ENCODE peak calls at places on chromosomes 11 and 22, in ten cellular contexts. X, G, I, Q, A, F, O, Y, K and M are unnamed samples.

GRCh38 chr11:112369916-112370315 is 109.3 kb upstream of the PLET1 start:
- DNase-seq in X (no peak), G (no peak), I (no peak), Q (no peak), A (no peak), F (no peak), O (no peak), Y (no peak), K (no peak), M (no peak)

GRCh38 chr11:129023968-129024676 is 81.5 kb upstream of the TP53AIP1 start:
- DNase-seq in X (peak), G (peak), I (no peak), Q (peak), A (no peak), F (peak), O (peak), Y (peak), K (no peak), M (peak)

GRCh38 chr11:14119357-14119756 is 156.8 kb downstream of the SPON1 start:
- DNase-seq in X (no peak), G (no peak), I (no peak), Q (no peak), A (no peak), F (peak), O (no peak), Y (no peak), K (no peak), M (no peak)

GRCh38 chr11:72072348-72072747 is 8.0 kb downstream of the NUMA1 start:
- DNase-seq in X (no peak), G (no peak), I (no peak), Q (no peak), A (no peak), F (no peak), O (no peak), Y (peak), K (no peak), M (no peak)

GRCh38 chr11:26764315-26764714 is 42.5 kb upstream of the SLC5A12 start:
- DNase-seq in X (no peak), G (no peak), I (no peak), Q (no peak), A (no peak), F (no peak), O (no peak), Y (no peak), K (no peak), M (no peak)

GRCh38 chr11:56817661-56818060 is 69.2 kb upstream of the OR9G4 start:
- DNase-seq in X (no peak), G (peak), I (no peak), Q (no peak), A (no peak), F (no peak), O (no peak), Y (no peak), K (no peak), M (no peak)

GRCh38 chr11:62104816-62105610 is 18.8 kb upstream of the INCENP start:
- DNase-seq in X (no peak), G (no peak), I (peak), Q (no peak), A (peak), F (no peak), O (no peak), Y (peak), K (no peak), M (no peak)

GRCh38 chr11:67663515-67664212 is 10.8 kb downstream of the ALDH3B2 start:
- DNase-seq in X (no peak), G (peak), I (no peak), Q (no peak), A (no peak), F (no peak), O (no peak), Y (no peak), K (no peak), M (no peak)

GRCh38 chr22:33000342-33001280 is 57.6 kb downstream of the SYN3 start:
- DNase-seq in X (no peak), G (peak), I (peak), Q (no peak), A (peak), F (peak), O (peak), Y (peak), K (no peak), M (peak)

GRCh38 chr11:33928564-33928963 is 36.7 kb upstream of the LMO2 start:
- DNase-seq in X (no peak), G (no peak), I (no peak), Q (no peak), A (no peak), F (no peak), O (no peak), Y (no peak), K (no peak), M (no peak)

GRCh38 chr11:113877673-113878060 is 2.3 kb upstream of the USP28 start:
- DNase-seq in X (no peak), G (no peak), I (no peak), Q (no peak), A (no peak), F (no peak), O (no peak), Y (no peak), K (no peak), M (no peak)

GRCh38 chr11:14248577-14248976 is 110.4 kb downstream of the RRAS2 start:
- DNase-seq in X (peak), G (peak), I (no peak), Q (no peak), A (no peak), F (no peak), O (no peak), Y (no peak), K (no peak), M (no peak)

GRCh38 chr11:71285111-71285510 is 32.7 kb upstream of the SHANK2 start:
- DNase-seq in X (no peak), G (peak), I (no peak), Q (no peak), A (no peak), F (no peak), O (no peak), Y (no peak), K (peak), M (no peak)

GRCh38 chr22:41656515-41656914 is 32.2 kb downstream of the SNU13 start:
- DNase-seq in X (no peak), G (no peak), I (no peak), Q (no peak), A (no peak), F (no peak), O (no peak), Y (no peak), K (no peak), M (no peak)

GRCh38 chr11:36622431-36623136 is 24.5 kb upstream of the RAG2 start:
- DNase-seq in X (no peak), G (no peak), I (no peak), Q (no peak), A (no peak), F (no peak), O (no peak), Y (peak), K (no peak), M (no peak)

GRCh38 chr22:39282642-39283311 is 36.6 kb downstream of the RPL3 start:
- DNase-seq in X (no peak), G (no peak), I (no peak), Q (no peak), A (no peak), F (peak), O (no peak), Y (peak), K (no peak), M (no peak)

DNA sequence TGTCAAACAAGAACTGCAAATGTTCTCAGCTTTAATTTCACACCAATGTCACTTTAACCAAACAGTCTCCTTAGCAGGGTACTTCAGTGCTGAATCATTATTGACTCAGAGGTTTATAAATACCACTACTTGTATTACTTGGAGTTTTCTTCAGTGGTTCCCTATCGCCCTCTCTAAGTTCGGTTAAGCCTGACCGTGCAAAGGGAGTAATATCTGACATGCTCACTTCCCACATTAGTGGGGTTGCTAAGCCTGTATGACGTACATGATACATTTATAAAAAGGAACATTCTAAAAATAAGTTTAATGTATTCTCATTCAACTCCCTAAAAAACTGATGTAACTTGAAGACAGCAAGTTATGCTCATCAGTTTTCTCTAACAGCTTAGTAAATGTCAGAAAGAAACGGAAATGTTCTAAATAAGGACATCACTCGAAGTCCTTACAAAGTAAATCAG is 93.1 kb upstream of the ZC3H12C start:
- DNase-seq in X (no peak), G (no peak), I (no peak), Q (no peak), A (no peak), F (peak), O (no peak), Y (peak), K (no peak), M (no peak)
- TF ChIP-seq CTCF in X (no peak), G (no peak), I (no peak), Q (no peak), A (no peak), F (no peak), O (no peak), Y (no peak), K (no peak), M (no peak)

DNA sequence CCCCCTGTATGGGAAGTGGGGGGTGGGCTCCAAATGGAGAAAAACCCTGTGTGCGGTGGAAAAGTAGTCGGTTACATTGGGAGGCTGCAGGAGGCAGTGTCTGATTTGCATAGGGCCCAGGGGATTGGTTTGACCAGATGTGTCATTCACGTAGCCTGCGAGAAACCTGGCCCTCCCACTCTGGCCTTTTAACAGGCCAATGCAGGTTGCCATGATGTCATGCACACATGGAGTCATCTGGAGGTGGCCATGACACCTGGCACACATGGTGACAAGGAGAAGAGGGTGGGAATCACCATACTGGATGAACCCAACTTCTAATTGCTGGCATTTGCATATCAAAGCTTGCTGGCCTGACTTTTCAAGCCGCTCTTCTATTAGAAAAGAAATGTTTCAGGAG is 50.6 kb downstream of the FAM181B start:
- DNase-seq in X (no peak), G (no peak), I (no peak), Q (no peak), A (no peak), F (no peak), O (no peak), Y (no peak), K (no peak), M (no peak)
- H3K4me3 ChIP-seq in X (no peak), G (no peak), I (no peak), Q (no peak), A (no peak), F (no peak), O (no peak), Y (no peak), K (no peak), M (no peak)

GRCh38 chr11:118791961-118792578 is 1.1 kb upstream of the DDX6 start:
- DNase-seq in X (peak), G (peak), I (no peak), Q (peak), A (no peak), F (peak), O (peak), Y (peak), K (no peak), M (no peak)

GRCh38 chr11:118789501-118790356 is 1.2 kb downstream of the DDX6 start:
- DNase-seq in X (peak), G (no peak), I (no peak), Q (no peak), A (no peak), F (no peak), O (no peak), Y (peak), K (no peak), M (peak)

GRCh38 chr11:118792642-118793124 is 1.7 kb upstream of the DDX6 start:
- DNase-seq in X (peak), G (peak), I (peak), Q (peak), A (peak), F (peak), O (no peak), Y (peak), K (peak), M (peak)

GRCh38 chr11:118791015-118791960 is at the start of gene DDX6:
- DNase-seq in X (peak), G (peak), I (peak), Q (peak), A (peak), F (peak), O (peak), Y (peak), K (peak), M (peak)

GRCh38 chr11:118790357-118791014 is 478 bp downstream of the DDX6 start:
- DNase-seq in X (peak), G (peak), I (no peak), Q (peak), A (peak), F (peak), O (peak), Y (peak), K (peak), M (no peak)
- TF ChIP-seq CTCF in X (peak), G (no peak), I (peak), Q (peak), A (peak), F (peak), O (peak), Y (peak), K (peak), M (no peak)

DNA sequence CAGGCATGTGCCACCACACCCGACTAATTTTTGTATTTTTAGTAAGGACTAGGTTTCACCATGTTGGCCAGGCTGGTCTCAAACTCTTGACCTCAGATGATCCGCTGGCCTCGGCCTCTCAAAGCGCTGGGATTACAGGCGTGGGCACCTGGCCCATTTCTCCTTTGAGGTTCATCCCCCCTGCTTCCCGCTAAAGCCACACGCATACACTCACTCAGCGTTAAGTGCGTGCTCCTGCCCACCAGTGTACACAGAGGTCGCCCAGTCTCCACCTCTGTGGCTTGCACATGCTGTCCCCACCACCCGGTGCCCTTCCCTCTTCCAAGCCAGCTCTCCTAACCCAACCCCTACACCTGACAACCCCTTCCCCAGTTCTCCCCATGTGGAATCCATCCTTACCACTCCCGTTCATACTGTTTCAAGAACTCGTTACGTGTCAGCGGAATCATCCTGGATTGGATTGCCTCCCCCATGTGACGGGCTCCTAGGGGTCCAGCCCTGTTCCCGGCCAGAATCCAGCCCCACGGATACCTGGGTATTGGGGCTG is 15.7 kb upstream of the CYTH4 start:
- DNase-seq in X (no peak), G (no peak), I (no peak), Q (no peak), A (no peak), F (no peak), O (no peak), Y (no peak), K (peak), M (no peak)
- H3K4me3 ChIP-seq in X (peak), G (no peak), I (no peak), Q (no peak), A (no peak), F (peak), O (peak), Y (peak), K (no peak), M (no peak)

DNA sequence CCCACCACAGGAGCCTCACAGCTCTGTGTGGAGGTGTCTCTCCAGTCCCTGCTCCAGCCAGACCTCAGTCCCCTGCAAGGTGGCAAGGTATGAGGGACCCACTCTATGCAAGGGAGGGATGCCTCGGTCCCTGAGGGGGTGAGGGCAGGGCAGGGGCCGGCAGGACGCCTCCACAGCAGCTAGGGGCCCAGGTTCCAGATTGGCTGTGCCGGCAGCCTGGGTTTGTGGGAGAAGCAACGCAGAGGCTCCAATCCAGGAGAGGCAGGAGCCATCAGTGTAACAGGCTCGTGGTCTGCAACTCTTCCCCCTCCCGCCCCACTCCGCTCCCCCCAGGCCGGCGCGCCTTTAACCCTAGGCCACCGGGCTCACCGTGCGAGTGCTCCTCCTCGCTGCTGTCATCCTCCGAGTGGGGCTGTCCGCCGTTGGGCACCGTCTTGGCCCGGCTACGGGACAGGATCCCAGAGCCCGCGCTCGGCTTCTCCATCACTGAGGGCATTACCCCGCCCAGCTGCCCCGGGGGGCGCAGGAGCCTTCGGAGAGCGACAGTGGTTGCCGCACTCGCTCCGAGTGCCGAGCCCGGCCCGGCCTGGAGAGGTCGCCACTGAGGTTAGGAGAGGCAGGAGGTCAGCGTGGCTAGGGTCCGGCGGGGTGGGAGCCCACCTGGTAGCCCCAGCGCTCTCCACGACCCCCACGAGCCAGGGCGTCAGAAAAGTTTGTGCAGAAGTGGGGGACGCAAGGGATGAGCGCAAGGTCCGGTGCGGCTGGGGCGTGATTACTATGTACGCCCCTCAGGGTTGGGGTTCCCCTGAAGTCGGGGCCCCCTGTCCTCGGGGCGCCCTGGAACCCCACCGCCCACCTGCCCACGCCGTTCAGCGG is 765 bp downstream of the RCOR2 start:
- DNase-seq in X (peak), G (no peak), I (peak), Q (no peak), A (peak), F (no peak), O (peak), Y (peak), K (peak), M (peak)
- TF ChIP-seq CTCF in X (peak), G (no peak), I (no peak), Q (peak), A (peak), F (peak), O (peak), Y (peak), K (no peak), M (peak)